ENCODE peak calls at places on chromosomes 3 and 15, in eight cellular contexts. One of them, this sample, is unnamed. For H3K4me1 and H3K36me3, the result is how much of the 10 kb centered on the place peaks cover.

GRCh38 chr3:5442106-5442785 is 254.7 kb downstream of the EDEM1 start:
- DNase-seq in left ventricle myocardium inferior: no peak
- DNase-seq in iPS DF 6.9: no peak
- DNase-seq in CD8-positive, alpha-beta T cell: no peak
- DNase-seq in K562: peak
- DNase-seq in mesendoderm: no peak
- DNase-seq in tibial nerve: no peak
- DNase-seq in cardiac muscle cell: no peak
- DNase-seq in this sample: no peak

GRCh38 chr15:68210821-68211655 is 5.9 kb upstream of the CALML4 start:
- DNase-seq in CD8-positive, alpha-beta T cell: peak
- DNase-seq in tibial nerve: peak
- DNase-seq in iPS DF 6.9: no peak
- DNase-seq in left ventricle myocardium inferior: peak
- DNase-seq in cardiac muscle cell: peak
- DNase-seq in mesendoderm: peak
- DNase-seq in K562: peak
- DNase-seq in this sample: peak

GRCh38 chr3:58585005-58585786 is 8.0 kb upstream of the FAM107A start:
- DNase-seq in K562: peak
- DNase-seq in tibial nerve: peak
- DNase-seq in iPS DF 6.9: no peak
- DNase-seq in left ventricle myocardium inferior: peak
- DNase-seq in cardiac muscle cell: peak
- DNase-seq in CD8-positive, alpha-beta T cell: peak
- DNase-seq in mesendoderm: peak
- DNase-seq in this sample: peak

GRCh38 chr15:80002267-80002666 is 31.3 kb upstream of the BCL2A1 start:
- DNase-seq in K562: no peak
- DNase-seq in left ventricle myocardium inferior: no peak
- DNase-seq in mesendoderm: no peak
- DNase-seq in CD8-positive, alpha-beta T cell: no peak
- DNase-seq in cardiac muscle cell: no peak
- DNase-seq in iPS DF 6.9: no peak
- DNase-seq in tibial nerve: no peak
- DNase-seq in this sample: no peak

GRCh38 chr15:62392411-62392810 is 227.3 kb upstream of the C2CD4B start:
- DNase-seq in iPS DF 6.9: no peak
- DNase-seq in mesendoderm: peak
- DNase-seq in K562: no peak
- DNase-seq in left ventricle myocardium inferior: peak
- DNase-seq in cardiac muscle cell: peak
- DNase-seq in tibial nerve: no peak
- DNase-seq in CD8-positive, alpha-beta T cell: no peak
- DNase-seq in this sample: peak

GRCh38 chr3:56781762-56782161 is 20.0 kb downstream of the ARHGEF3 start:
- DNase-seq in tibial nerve: no peak
- DNase-seq in K562: no peak
- DNase-seq in CD8-positive, alpha-beta T cell: no peak
- DNase-seq in iPS DF 6.9: no peak
- DNase-seq in mesendoderm: no peak
- DNase-seq in cardiac muscle cell: no peak
- DNase-seq in left ventricle myocardium inferior: no peak
- DNase-seq in this sample: no peak

GRCh38 chr3:116444819-116445290 is 432 bp downstream of the LSAMP start:
- DNase-seq in tibial nerve: no peak
- DNase-seq in iPS DF 6.9: no peak
- DNase-seq in K562: no peak
- DNase-seq in mesendoderm: no peak
- DNase-seq in cardiac muscle cell: peak
- DNase-seq in left ventricle myocardium inferior: no peak
- DNase-seq in CD8-positive, alpha-beta T cell: no peak
- DNase-seq in this sample: no peak

GRCh38 chr15:82587805-82588204 is 47.5 kb upstream of the RPS17 start:
- DNase-seq in cardiac muscle cell: no peak
- DNase-seq in iPS DF 6.9: no peak
- DNase-seq in mesendoderm: peak
- DNase-seq in left ventricle myocardium inferior: no peak
- DNase-seq in CD8-positive, alpha-beta T cell: no peak
- DNase-seq in K562: no peak
- DNase-seq in tibial nerve: no peak
- DNase-seq in this sample: no peak

GRCh38 chr15:57340673-57341259 is 35.5 kb upstream of the CGNL1 start:
- DNase-seq in CD8-positive, alpha-beta T cell: no peak
- DNase-seq in cardiac muscle cell: peak
- DNase-seq in left ventricle myocardium inferior: no peak
- DNase-seq in iPS DF 6.9: no peak
- DNase-seq in K562: peak
- DNase-seq in tibial nerve: no peak
- DNase-seq in mesendoderm: peak
- DNase-seq in this sample: no peak

GRCh38 chr3:47870156-47870555 is 67.2 kb downstream of the DHX30 start:
- DNase-seq in K562: no peak
- DNase-seq in iPS DF 6.9: no peak
- DNase-seq in mesendoderm: no peak
- DNase-seq in left ventricle myocardium inferior: no peak
- DNase-seq in cardiac muscle cell: no peak
- DNase-seq in tibial nerve: no peak
- DNase-seq in CD8-positive, alpha-beta T cell: no peak
- DNase-seq in this sample: no peak

GRCh38 chr3:149373235-149374125 is 4.0 kb downstream of the TM4SF1 start:
- DNase-seq in K562: no peak
- DNase-seq in iPS DF 6.9: no peak
- DNase-seq in left ventricle myocardium inferior: no peak
- DNase-seq in tibial nerve: no peak
- DNase-seq in mesendoderm: no peak
- DNase-seq in CD8-positive, alpha-beta T cell: no peak
- DNase-seq in cardiac muscle cell: no peak
- DNase-seq in this sample: no peak

GRCh38 chr15:98958076-98958475 is 49.5 kb downstream of the PGPEP1L start:
- DNase-seq in K562: no peak
- DNase-seq in mesendoderm: no peak
- DNase-seq in iPS DF 6.9: no peak
- DNase-seq in cardiac muscle cell: no peak
- DNase-seq in left ventricle myocardium inferior: no peak
- DNase-seq in CD8-positive, alpha-beta T cell: no peak
- DNase-seq in tibial nerve: no peak
- DNase-seq in this sample: no peak

GRCh38 chr3:158420654-158421396 is 150.2 kb upstream of the MLF1 start:
- DNase-seq in mesendoderm: no peak
- DNase-seq in tibial nerve: no peak
- DNase-seq in iPS DF 6.9: no peak
- DNase-seq in K562: no peak
- DNase-seq in left ventricle myocardium inferior: no peak
- DNase-seq in cardiac muscle cell: no peak
- DNase-seq in CD8-positive, alpha-beta T cell: no peak
- DNase-seq in this sample: no peak

GRCh38 chr3:186081678-186082077 is 27.2 kb downstream of the ETV5 start:
- DNase-seq in tibial nerve: no peak
- DNase-seq in iPS DF 6.9: no peak
- DNase-seq in CD8-positive, alpha-beta T cell: no peak
- DNase-seq in mesendoderm: no peak
- DNase-seq in left ventricle myocardium inferior: no peak
- DNase-seq in cardiac muscle cell: no peak
- DNase-seq in K562: no peak
- DNase-seq in this sample: no peak

GRCh38 chr3:186083746-186084145 is 25.1 kb downstream of the ETV5 start:
- DNase-seq in CD8-positive, alpha-beta T cell: no peak
- DNase-seq in mesendoderm: peak
- DNase-seq in cardiac muscle cell: peak
- DNase-seq in K562: no peak
- DNase-seq in left ventricle myocardium inferior: no peak
- DNase-seq in tibial nerve: no peak
- DNase-seq in iPS DF 6.9: no peak
- DNase-seq in this sample: no peak

GRCh38 chr3:186079925-186080324 is 29.0 kb downstream of the ETV5 start:
- DNase-seq in iPS DF 6.9: no peak
- DNase-seq in K562: no peak
- DNase-seq in left ventricle myocardium inferior: no peak
- DNase-seq in tibial nerve: no peak
- DNase-seq in cardiac muscle cell: no peak
- DNase-seq in CD8-positive, alpha-beta T cell: no peak
- DNase-seq in mesendoderm: peak
- DNase-seq in this sample: no peak

GRCh38 chr3:186082150-186082549 is 26.7 kb downstream of the ETV5 start:
- DNase-seq in left ventricle myocardium inferior: no peak
- DNase-seq in iPS DF 6.9: no peak
- DNase-seq in tibial nerve: no peak
- DNase-seq in K562: no peak
- DNase-seq in CD8-positive, alpha-beta T cell: no peak
- DNase-seq in cardiac muscle cell: no peak
- DNase-seq in mesendoderm: no peak
- DNase-seq in this sample: no peak

DNA sequence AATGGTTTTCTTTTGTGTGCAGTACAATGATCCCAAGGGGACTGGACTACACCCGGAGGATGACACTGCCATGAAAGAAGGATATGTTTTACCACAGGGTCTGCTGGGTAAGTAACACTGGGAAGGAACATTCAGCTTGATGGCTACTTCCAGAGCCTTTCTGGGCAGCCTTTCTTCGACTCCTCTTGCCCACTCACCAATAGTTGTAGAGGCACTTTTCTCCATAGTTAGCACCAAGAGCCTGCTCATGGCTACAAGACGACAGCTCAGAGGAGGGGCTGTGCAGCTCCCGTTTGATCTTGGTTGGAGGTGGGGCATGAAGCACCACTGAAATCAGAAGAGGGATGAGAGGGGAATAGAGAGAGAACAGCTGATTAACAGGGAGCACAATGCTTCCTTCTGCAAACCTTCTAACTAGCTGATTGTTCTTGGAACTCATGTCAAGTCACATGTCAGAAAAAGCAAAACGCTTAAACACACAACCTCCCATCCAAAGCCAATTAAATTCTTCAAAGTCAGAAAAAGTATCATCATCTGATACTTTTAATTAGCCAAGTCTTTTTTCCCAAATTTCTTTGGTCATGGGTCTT is 27.9 kb downstream of the ETV5 start:
- DNase-seq in left ventricle myocardium inferior: no peak
- DNase-seq in mesendoderm: no peak
- DNase-seq in iPS DF 6.9: no peak
- DNase-seq in cardiac muscle cell: no peak
- DNase-seq in K562: no peak
- DNase-seq in tibial nerve: no peak
- DNase-seq in CD8-positive, alpha-beta T cell: no peak
- DNase-seq in this sample: no peak
- H3K27ac ChIP-seq in left ventricle myocardium inferior: no peak
- H3K27ac ChIP-seq in mesendoderm: peak
- H3K27ac ChIP-seq in iPS DF 6.9: peak
- H3K27ac ChIP-seq in cardiac muscle cell: no peak
- H3K27ac ChIP-seq in K562: no peak
- H3K27ac ChIP-seq in tibial nerve: no peak
- H3K27ac ChIP-seq in CD8-positive, alpha-beta T cell: no peak
- H3K27ac ChIP-seq in this sample: peak

GRCh38 chr3:13060341-13060910 is 12.8 kb downstream of the IQSEC1 start:
- DNase-seq in mesendoderm: no peak
- DNase-seq in K562: no peak
- DNase-seq in left ventricle myocardium inferior: no peak
- DNase-seq in iPS DF 6.9: no peak
- DNase-seq in CD8-positive, alpha-beta T cell: no peak
- DNase-seq in tibial nerve: no peak
- DNase-seq in cardiac muscle cell: no peak
- DNase-seq in this sample: no peak

GRCh38 chr3:13063225-13063624 is 10.0 kb downstream of the IQSEC1 start:
- DNase-seq in cardiac muscle cell: no peak
- DNase-seq in K562: no peak
- DNase-seq in left ventricle myocardium inferior: no peak
- DNase-seq in iPS DF 6.9: no peak
- DNase-seq in tibial nerve: no peak
- DNase-seq in mesendoderm: no peak
- DNase-seq in CD8-positive, alpha-beta T cell: no peak
- DNase-seq in this sample: no peak

GRCh38 chr3:13064964-13065363 is 8.3 kb downstream of the IQSEC1 start:
- DNase-seq in CD8-positive, alpha-beta T cell: no peak
- DNase-seq in mesendoderm: no peak
- DNase-seq in left ventricle myocardium inferior: no peak
- DNase-seq in K562: no peak
- DNase-seq in tibial nerve: no peak
- DNase-seq in iPS DF 6.9: no peak
- DNase-seq in cardiac muscle cell: no peak
- DNase-seq in this sample: no peak

GRCh38 chr3:13064469-13064868 is 8.8 kb downstream of the IQSEC1 start:
- DNase-seq in mesendoderm: no peak
- DNase-seq in tibial nerve: no peak
- DNase-seq in cardiac muscle cell: no peak
- DNase-seq in K562: no peak
- DNase-seq in left ventricle myocardium inferior: no peak
- DNase-seq in CD8-positive, alpha-beta T cell: no peak
- DNase-seq in iPS DF 6.9: no peak
- DNase-seq in this sample: no peak

GRCh38 chr3:13062647-13063046 is 10.6 kb downstream of the IQSEC1 start:
- DNase-seq in iPS DF 6.9: no peak
- DNase-seq in CD8-positive, alpha-beta T cell: no peak
- DNase-seq in cardiac muscle cell: no peak
- DNase-seq in mesendoderm: no peak
- DNase-seq in tibial nerve: no peak
- DNase-seq in K562: no peak
- DNase-seq in left ventricle myocardium inferior: no peak
- DNase-seq in this sample: no peak
- H3K4me1 ChIP-seq in iPS DF 6.9: under half
- H3K4me1 ChIP-seq in CD8-positive, alpha-beta T cell: under half
- H3K4me1 ChIP-seq in cardiac muscle cell: under half
- H3K4me1 ChIP-seq in mesendoderm: under half
- H3K4me1 ChIP-seq in tibial nerve: under half
- H3K4me1 ChIP-seq in K562: under half
- H3K4me1 ChIP-seq in left ventricle myocardium inferior: under half
- H3K4me1 ChIP-seq in this sample: under half

GRCh38 chr3:40464339-40465110 is 7.4 kb downstream of the RPL14 start:
- DNase-seq in mesendoderm: no peak
- DNase-seq in CD8-positive, alpha-beta T cell: no peak
- DNase-seq in iPS DF 6.9: no peak
- DNase-seq in tibial nerve: no peak
- DNase-seq in K562: peak
- DNase-seq in cardiac muscle cell: no peak
- DNase-seq in left ventricle myocardium inferior: no peak
- DNase-seq in this sample: no peak
- H3K36me3 ChIP-seq in mesendoderm: under half
- H3K36me3 ChIP-seq in CD8-positive, alpha-beta T cell: under half
- H3K36me3 ChIP-seq in iPS DF 6.9: under half
- H3K36me3 ChIP-seq in tibial nerve: half or more
- H3K36me3 ChIP-seq in K562: half or more
- H3K36me3 ChIP-seq in cardiac muscle cell: under half
- H3K36me3 ChIP-seq in left ventricle myocardium inferior: half or more
- H3K36me3 ChIP-seq in this sample: half or more

DNA sequence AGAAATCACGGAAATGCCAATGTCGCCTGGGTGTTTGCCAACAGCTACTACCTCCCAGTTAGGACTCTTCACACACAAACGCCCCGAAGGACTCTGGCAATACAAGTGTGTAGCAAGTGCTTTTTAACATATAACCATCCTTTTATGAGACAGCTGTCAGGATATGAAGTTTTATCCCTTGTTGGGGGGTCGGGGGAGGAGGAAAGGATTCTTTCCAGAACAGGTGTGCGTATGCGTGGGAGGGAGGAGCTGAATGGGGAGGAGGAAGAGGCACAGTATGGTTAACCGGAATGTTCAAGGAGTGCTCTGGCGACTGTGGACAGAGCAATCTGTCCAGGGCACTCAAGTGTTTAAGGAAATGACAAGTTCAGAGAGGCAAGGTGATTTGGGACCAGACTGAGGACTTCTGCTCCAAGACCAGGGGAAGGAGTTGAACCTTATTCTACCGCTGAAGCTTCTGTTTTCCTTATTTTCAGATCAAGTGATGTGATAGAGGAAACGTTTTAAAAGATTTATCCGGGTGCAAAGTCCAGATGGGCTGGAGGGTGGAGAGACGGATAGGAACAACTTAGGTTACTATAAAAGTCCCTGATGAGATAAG is 1.3 kb downstream of the TSPAN3 start:
- DNase-seq in CD8-positive, alpha-beta T cell: no peak
- DNase-seq in iPS DF 6.9: no peak
- DNase-seq in left ventricle myocardium inferior: no peak
- DNase-seq in cardiac muscle cell: peak
- DNase-seq in mesendoderm: no peak
- DNase-seq in K562: no peak
- DNase-seq in tibial nerve: no peak
- DNase-seq in this sample: no peak
- H3K27ac ChIP-seq in CD8-positive, alpha-beta T cell: peak
- H3K27ac ChIP-seq in iPS DF 6.9: no peak
- H3K27ac ChIP-seq in left ventricle myocardium inferior: peak
- H3K27ac ChIP-seq in cardiac muscle cell: peak
- H3K27ac ChIP-seq in mesendoderm: no peak
- H3K27ac ChIP-seq in K562: no peak
- H3K27ac ChIP-seq in tibial nerve: peak
- H3K27ac ChIP-seq in this sample: peak